ENCODE peak calls at places on chromosomes 1 and 21, in five cellular contexts. L, D, I, Q and Y are unnamed samples. For H3K9me3, the result is how much of the 10 kb centered on the place peaks cover.

GRCh38 chr21:45004481-45005263 is 64.8 kb downstream of the SLX9 start:
- ATAC-seq in L (no peak), D (no peak), I (no peak), Q (no peak), Y (no peak)

GRCh38 chr21:40054403-40054802 is 187.2 kb downstream of the PCP4 start:
- ATAC-seq in L (no peak), D (peak), I (no peak), Q (no peak), Y (peak)

GRCh38 chr1:37606481-37607263 is 10.9 kb upstream of the GNL2 start:
- ATAC-seq in L (no peak), D (no peak), I (no peak), Q (peak), Y (no peak)

GRCh38 chr1:29077155-29077554 is 46.5 kb downstream of the TMEM200B start:
- ATAC-seq in L (no peak), D (no peak), I (no peak), Q (no peak), Y (no peak)

GRCh38 chr1:184254849-184255248 is 132.0 kb upstream of the C1orf21 start:
- ATAC-seq in L (no peak), D (no peak), I (no peak), Q (no peak), Y (no peak)

GRCh38 chr1:241593186-241593585 is 47.0 kb downstream of the CHML start:
- ATAC-seq in L (no peak), D (no peak), I (no peak), Q (no peak), Y (no peak)

GRCh38 chr1:212959266-212960220 is 9.2 kb downstream of the VASH2 start:
- ATAC-seq in L (no peak), D (no peak), I (no peak), Q (no peak), Y (no peak)

GRCh38 chr1:232765536-232765935 is 39.7 kb upstream of the MAP10 start:
- ATAC-seq in L (no peak), D (no peak), I (no peak), Q (no peak), Y (no peak)

GRCh38 chr1:90712931-90713618 is 4.0 kb downstream of the BARHL2 start:
- ATAC-seq in L (no peak), D (no peak), I (no peak), Q (no peak), Y (no peak)

GRCh38 chr1:187893471-187893870 is 1064.7 kb downstream of the PLA2G4A start:
- ATAC-seq in L (no peak), D (no peak), I (no peak), Q (no peak), Y (no peak)

GRCh38 chr1:151553659-151554058 is 13.6 kb downstream of the TUFT1 start:
- ATAC-seq in L (no peak), D (no peak), I (no peak), Q (no peak), Y (no peak)

GRCh38 chr1:150010388-150011115 is at the start of gene OTUD7B:
- ATAC-seq in L (peak), D (peak), I (peak), Q (peak), Y (peak)

GRCh38 chr1:203599875-203600781 is 26.5 kb upstream of the ATP2B4 start:
- ATAC-seq in L (no peak), D (no peak), I (no peak), Q (no peak), Y (no peak)

GRCh38 chr1:39567302-39567701 is 9.3 kb downstream of the PABPC4 start:
- ATAC-seq in L (no peak), D (no peak), I (no peak), Q (no peak), Y (no peak)

GRCh38 chr21:43892984-43893535 is 28.0 kb downstream of the AGPAT3 start:
- ATAC-seq in L (no peak), D (no peak), I (no peak), Q (no peak), Y (no peak)

GRCh38 chr21:43892334-43892733 is 27.3 kb downstream of the AGPAT3 start:
- ATAC-seq in L (no peak), D (no peak), I (no peak), Q (no peak), Y (no peak)

GRCh38 chr21:43893536-43894205 is 28.6 kb downstream of the AGPAT3 start:
- ATAC-seq in L (peak), D (no peak), I (peak), Q (no peak), Y (no peak)

GRCh38 chr21:43890042-43890441 is 25.0 kb downstream of the AGPAT3 start:
- ATAC-seq in L (no peak), D (no peak), I (no peak), Q (no peak), Y (no peak)

GRCh38 chr21:43894206-43894577 is 29.2 kb downstream of the AGPAT3 start:
- ATAC-seq in L (no peak), D (no peak), I (peak), Q (no peak), Y (no peak)
- H3K4me3 ChIP-seq in L (peak), D (no peak), I (peak), Q (no peak), Y (no peak)

GRCh38 chr1:238701024-238701423 is 685.3 kb upstream of the CHRM3 start:
- ATAC-seq in L (no peak), D (no peak), I (no peak), Q (no peak), Y (no peak)
- H3K9me3 ChIP-seq in L (under half), D (under half), I (under half), Q (under half), Y (under half)

GRCh38 chr1:162271972-162272371 is 104.7 kb downstream of the SPATA46 start:
- ATAC-seq in L (no peak), D (no peak), I (no peak), Q (no peak), Y (no peak)

GRCh38 chr1:162265983-162266382 is 110.7 kb downstream of the SPATA46 start:
- ATAC-seq in L (no peak), D (no peak), I (no peak), Q (no peak), Y (no peak)

GRCh38 chr1:162264108-162264507 is 112.5 kb downstream of the SPATA46 start:
- ATAC-seq in L (no peak), D (no peak), I (no peak), Q (no peak), Y (no peak)

GRCh38 chr1:162275622-162276175 is 101.0 kb downstream of the SPATA46 start:
- ATAC-seq in L (no peak), D (no peak), I (no peak), Q (no peak), Y (no peak)

DNA sequence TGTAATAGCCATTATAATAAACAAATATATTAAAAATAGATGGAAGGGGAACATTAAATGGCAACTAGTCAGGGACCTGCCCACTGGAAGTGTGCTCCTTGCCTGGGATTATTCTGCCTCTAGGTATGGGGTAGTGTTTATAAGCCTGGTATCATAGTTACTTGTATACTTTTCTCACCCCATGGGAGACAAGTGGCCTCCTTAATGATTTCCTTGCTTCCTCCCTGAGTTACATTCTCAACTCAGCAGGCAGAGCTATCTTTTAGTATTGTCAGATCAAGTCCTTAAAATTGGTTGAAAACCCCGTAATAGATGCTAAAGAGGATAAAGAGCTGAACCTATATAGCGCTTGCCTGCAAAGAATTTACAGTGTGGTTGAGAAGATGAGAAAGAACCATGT is 106.6 kb downstream of the SPATA46 start:
- ATAC-seq in L (no peak), D (no peak), I (no peak), Q (no peak), Y (no peak)
- H3K4me3 ChIP-seq in L (no peak), D (no peak), I (no peak), Q (no peak), Y (no peak)

GRCh38 chr1:246988316-246988715 is 19.5 kb downstream of the ZNF695 start:
- ATAC-seq in L (no peak), D (no peak), I (no peak), Q (no peak), Y (no peak)
- H3K9me3 ChIP-seq in L (under half), D (under half), I (under half), Q (under half), Y (half or more)

DNA sequence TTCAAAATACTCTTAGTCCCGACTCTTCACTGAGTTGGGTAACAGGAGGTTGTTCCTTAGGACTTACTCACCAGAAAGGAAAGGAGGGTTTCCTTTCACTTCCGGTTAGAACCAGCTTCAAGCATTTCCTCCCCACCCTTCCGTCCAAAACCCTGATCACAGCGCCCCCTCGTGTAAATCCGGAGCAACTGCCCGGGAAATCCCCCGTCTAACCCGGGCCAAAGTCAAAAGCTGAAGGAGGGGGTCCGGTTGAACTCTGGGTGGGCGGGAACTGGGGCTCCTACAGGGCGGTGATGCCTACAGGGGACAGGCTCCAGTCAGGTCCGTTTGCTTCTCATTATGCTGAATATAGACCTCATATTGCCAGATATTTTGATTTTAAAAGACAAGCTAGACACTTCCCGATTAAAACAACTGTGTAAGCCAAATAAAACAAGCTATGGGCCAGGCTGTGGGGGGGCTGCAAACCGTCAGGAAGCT is 15.0 kb upstream of the MTARC2 start:
- ATAC-seq in L (peak), D (peak), I (peak), Q (peak), Y (peak)
- H3K4me3 ChIP-seq in L (peak), D (peak), I (peak), Q (no peak), Y (no peak)